ENCODE peak calls at places on chromosomes 5 and 9, in five cellular contexts. L is left lung; G is PC-3; I is CD8-positive, alpha-beta T cell; C is effector memory CD4-positive, alpha-beta T cell. Y is an unnamed sample. For H3K4me1 and H3K27me3, the result is how much of the 10 kb centered on the place peaks cover.

GRCh38 chr9:95055851-95056551 is 261.5 kb downstream of the FANCC start:
- DNase-seq in C (no peak), G (no peak), L (no peak), I (no peak), Y (no peak)

GRCh38 chr9:128733256-128733655 is 9.3 kb upstream of the ZDHHC12 start:
- DNase-seq in I (no peak), C (no peak), G (peak), L (no peak), Y (no peak)

GRCh38 chr9:108050894-108051293 is 561.3 kb upstream of the KLF4 start:
- DNase-seq in I (no peak), G (peak), L (no peak), C (no peak), Y (no peak)

GRCh38 chr9:2919347-2919746 is 75.5 kb upstream of the PUM3 start:
- DNase-seq in C (no peak), I (no peak), G (no peak), L (no peak), Y (no peak)

GRCh38 chr5:17743580-17744435 is 109.5 kb downstream of the TAF11L14 start:
- DNase-seq in C (no peak), I (no peak), L (no peak), G (peak), Y (no peak)

GRCh38 chr5:151906246-151906645 is 18.4 kb downstream of the GLRA1 start:
- DNase-seq in G (no peak), C (no peak), L (no peak), I (no peak), Y (no peak)

GRCh38 chr5:5188377-5189020 is 48.4 kb downstream of the ADAMTS16 start:
- DNase-seq in G (no peak), L (no peak), I (no peak), C (no peak), Y (no peak)

GRCh38 chr9:37936965-37937364 is 33.0 kb upstream of the SLC25A51 start:
- DNase-seq in G (no peak), C (no peak), I (no peak), L (peak), Y (no peak)

GRCh38 chr9:135139366-135139965 is 52.0 kb downstream of the OLFM1 start:
- DNase-seq in C (no peak), L (no peak), I (no peak), G (no peak), Y (no peak)

GRCh38 chr5:135534609-135535419 is 950 bp downstream of the NEUROG1 start:
- DNase-seq in C (no peak), G (no peak), I (no peak), L (no peak), Y (no peak)

GRCh38 chr5:90055831-90056328 is 353.7 kb downstream of the CETN3 start:
- DNase-seq in I (no peak), C (no peak), L (no peak), G (peak), Y (no peak)

GRCh38 chr5:59236448-59236847 is 653.6 kb downstream of the RAB3C start:
- DNase-seq in L (no peak), I (no peak), C (no peak), G (no peak), Y (no peak)

GRCh38 chr5:178069909-178070308 is 43.4 kb upstream of the N4BP3 start:
- DNase-seq in I (peak), G (peak), L (no peak), C (no peak), Y (no peak)

GRCh38 chr5:178511173-178511572 is 79.0 kb downstream of the COL23A1 start:
- DNase-seq in G (no peak), L (no peak), C (no peak), I (no peak), Y (no peak)

GRCh38 chr5:137733922-137734695 is 1.8 kb downstream of the KLHL3 start:
- DNase-seq in L (no peak), C (no peak), G (no peak), I (no peak), Y (no peak)

GRCh38 chr5:150141544-150142188 is 14.0 kb downstream of the PDGFRB start:
- DNase-seq in I (no peak), C (no peak), L (no peak), G (no peak), Y (no peak)

GRCh38 chr5:65299841-65300240 is 181.9 kb downstream of the ADAMTS6 start:
- DNase-seq in C (no peak), L (no peak), I (no peak), G (no peak), Y (no peak)

GRCh38 chr5:60248900-60249299 is 355.4 kb upstream of the PDE4D start:
- DNase-seq in C (no peak), L (no peak), G (no peak), I (no peak), Y (no peak)

GRCh38 chr5:175734016-175734415 is 76.1 kb downstream of the HRH2 start:
- DNase-seq in I (no peak), L (no peak), C (no peak), G (no peak), Y (no peak)

GRCh38 chr5:102627311-102627710 is 127.8 kb upstream of the PAM start:
- DNase-seq in C (no peak), G (peak), L (no peak), I (no peak), Y (no peak)

GRCh38 chr5:149227168-149227826 is 44.4 kb upstream of the AFAP1L1 start:
- DNase-seq in C (no peak), L (no peak), I (no peak), G (peak), Y (no peak)

GRCh38 chr5:77012601-77013000 is 17.6 kb upstream of the AGGF1 start:
- DNase-seq in L (no peak), C (no peak), G (peak), I (no peak), Y (no peak)

GRCh38 chr9:137664676-137665075 is 45.9 kb downstream of the EHMT1 start:
- DNase-seq in G (peak), L (no peak), C (no peak), I (no peak), Y (no peak)

GRCh38 chr9:72565535-72565934 is 44.1 kb downstream of the TMC1 start:
- DNase-seq in I (no peak), L (no peak), G (no peak), C (no peak), Y (no peak)

GRCh38 chr9:101479337-101480045 is 43.9 kb upstream of the ALDOB start:
- DNase-seq in I (no peak), C (no peak), L (no peak), G (no peak), Y (no peak)

GRCh38 chr9:134275379-134275778 is 50.9 kb upstream of the RXRA start:
- DNase-seq in G (no peak), L (no peak), C (no peak), I (no peak), Y (no peak)

GRCh38 chr9:114701971-114702370 is 20.0 kb upstream of the TEX48 start:
- DNase-seq in I (no peak), L (no peak), C (no peak), G (no peak), Y (no peak)

GRCh38 chr9:8961186-8961666 is 1161.6 kb upstream of the DMAC1 start:
- DNase-seq in I (no peak), C (no peak), L (no peak), G (no peak), Y (no peak)

GRCh38 chr9:6902423-6902822 is 144.7 kb downstream of the KDM4C start:
- DNase-seq in L (no peak), C (no peak), G (peak), I (no peak), Y (no peak)

GRCh38 chr5:161105563-161105962 is 253.6 kb upstream of the ATP10B start:
- DNase-seq in G (no peak), L (no peak), C (no peak), I (no peak), Y (no peak)

GRCh38 chr5:15447209-15447608 is 52.8 kb upstream of the FBXL7 start:
- DNase-seq in I (no peak), C (no peak), G (no peak), L (no peak), Y (no peak)

GRCh38 chr5:72767289-72768010 is 49.0 kb upstream of the TNPO1 start:
- DNase-seq in G (peak), I (no peak), L (no peak), C (no peak), Y (no peak)

GRCh38 chr9:6007770-6008168 is 7.7 kb downstream of the RANBP6 start:
- DNase-seq in G (peak), C (peak), I (peak), L (no peak), Y (peak)

GRCh38 chr9:104802110-104802509 is 38.2 kb downstream of the NIPSNAP3B start:
- DNase-seq in C (no peak), G (no peak), L (no peak), I (no peak), Y (no peak)

GRCh38 chr9:11946521-11946920 is 746.7 kb upstream of the TYRP1 start:
- DNase-seq in G (no peak), C (no peak), I (no peak), L (no peak), Y (no peak)

GRCh38 chr9:4630836-4631235 is 31.3 kb upstream of the PLPP6 start:
- DNase-seq in L (no peak), I (no peak), G (no peak), C (no peak), Y (no peak)

GRCh38 chr5:14268236-14268701 is 125.1 kb downstream of the TRIO start:
- DNase-seq in C (no peak), L (peak), I (no peak), G (peak), Y (peak)

GRCh38 chr5:145495741-145496140 is 339.4 kb downstream of the PRELID2 start:
- DNase-seq in I (no peak), L (no peak), C (no peak), G (peak), Y (no peak)

GRCh38 chr5:124043456-124043855 is 531.5 kb downstream of the CSNK1G3 start:
- DNase-seq in G (peak), I (no peak), C (no peak), L (no peak), Y (no peak)

DNA sequence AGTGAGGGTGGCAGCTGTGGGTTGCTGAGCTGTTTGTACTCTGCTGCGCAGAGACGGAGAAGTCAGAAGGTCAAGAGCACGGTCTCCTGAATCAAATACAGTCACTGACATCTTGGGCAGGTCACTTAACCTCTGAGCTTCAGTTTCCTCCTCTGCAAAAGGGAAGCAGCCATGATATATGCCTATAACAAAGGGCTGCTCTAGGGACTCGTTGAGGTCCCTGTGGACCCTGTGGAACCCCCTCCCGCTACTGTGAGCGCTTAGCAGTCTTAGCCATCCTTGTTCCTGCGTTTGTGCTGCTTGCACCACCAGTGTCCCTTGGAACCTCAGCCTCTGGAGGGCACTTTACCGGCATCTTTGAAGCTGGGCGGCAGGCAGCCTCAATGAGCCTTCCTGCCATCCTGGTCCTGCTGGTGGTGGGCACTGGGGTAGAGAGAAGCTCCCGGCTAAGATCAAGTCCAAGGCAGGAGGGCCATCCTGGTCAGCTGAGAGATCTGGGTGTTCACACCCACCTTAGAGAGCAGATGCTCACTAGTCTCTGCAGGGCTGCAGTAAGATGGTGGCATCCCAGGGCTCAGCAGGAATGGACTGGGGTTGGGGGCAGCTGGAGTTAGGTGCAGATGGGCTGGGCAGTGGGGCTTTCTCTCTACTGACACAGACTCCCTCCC is 8.7 kb downstream of the JADE2 start:
- DNase-seq in C (no peak), L (no peak), I (no peak), G (no peak), Y (no peak)
- H3K4me1 ChIP-seq in C (half or more), L (under half), I (half or more), G (under half), Y (under half)

GRCh38 chr9:98944130-98945074 is 695 bp downstream of the COL15A1 start:
- DNase-seq in I (no peak), L (peak), C (no peak), G (no peak), Y (no peak)
- H3K27me3 ChIP-seq in I (under half), L (under half), C (under half), G (half or more), Y (under half)

DNA sequence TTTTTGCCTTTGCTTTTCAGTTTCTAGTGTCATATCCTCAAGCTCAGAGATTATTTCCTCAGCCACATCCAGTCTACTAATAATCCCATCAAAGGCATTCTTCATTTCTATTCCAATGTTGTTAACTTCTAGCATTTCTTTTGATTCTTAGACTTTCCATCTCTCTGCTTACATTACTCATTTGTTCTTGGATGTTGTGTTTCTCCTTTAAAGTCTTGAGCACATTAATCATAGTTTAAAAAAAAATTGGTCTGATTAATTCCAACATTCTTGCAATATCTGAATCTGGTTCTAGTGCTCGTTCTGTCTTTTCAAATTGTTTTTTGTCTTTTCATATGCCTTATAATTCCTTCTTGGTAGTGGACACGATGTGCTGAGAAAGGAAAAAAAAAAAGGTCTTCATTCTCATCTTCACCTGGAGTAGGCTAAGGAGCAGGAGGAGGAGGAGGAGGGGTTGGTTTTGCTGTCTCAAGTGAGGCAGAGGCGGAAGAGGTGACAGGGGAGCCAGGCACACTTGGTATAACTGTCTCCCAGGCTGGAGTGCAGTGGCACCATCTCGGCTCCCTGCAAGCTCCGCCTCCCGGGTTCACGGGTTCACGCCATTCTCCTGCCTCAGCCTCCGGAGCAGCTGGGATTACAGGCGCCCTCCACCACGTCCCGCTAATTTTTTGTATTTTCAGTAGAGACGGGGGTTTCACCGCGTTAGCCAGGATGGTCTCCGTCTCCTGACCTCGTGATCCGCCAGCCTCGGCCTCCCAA is 16.3 kb downstream of the PRXL2C start:
- DNase-seq in G (no peak), C (no peak), L (no peak), I (no peak), Y (no peak)
- H3K4me3 ChIP-seq in G (no peak), C (no peak), L (no peak), I (no peak), Y (no peak)

GRCh38 chr5:62327627-62328026 is 21.6 kb downstream of the KIF2A start:
- DNase-seq in G (no peak), C (no peak), L (no peak), I (no peak), Y (no peak)
- H3K4me1 ChIP-seq in G (under half), C (under half), L (under half), I (half or more), Y (under half)